ENCODE peak calls at places on chromosomes 11 and 22, in ten cellular contexts. I is neuronal stem cell; B is AG04450; K is left ventricle myocardium inferior; E is GM12878; V is naive thymus-derived CD4-positive, alpha-beta T cell; L is cardiac muscle cell; N is pancreas; G is brain microvascular endothelial cell; Q is stomach. M is an unnamed sample.
A peak's percentile ranks its signal among the peaks of the same experiment; 100 is the strongest.

GRCh38 chr11:7204778-7205177 is 46.9 kb upstream of the SYT9 start:
- DNase-seq in K (no peak), B (no peak), V (no peak), Q (no peak), G (peak; percentile 74), N (no peak), E (no peak), L (peak; percentile 62), I (no peak), M (no peak)

GRCh38 chr22:36303874-36304273 is 50.9 kb downstream of the APOL1 start:
- DNase-seq in N (peak; percentile 62), G (no peak), K (no peak), V (no peak), I (no peak), B (no peak), L (no peak), Q (peak; percentile 44), E (no peak), M (no peak)

GRCh38 chr11:15805726-15806125 is 550.6 kb downstream of the SOX6 start:
- DNase-seq in E (no peak), I (no peak), G (no peak), B (no peak), N (no peak), L (no peak), Q (no peak), K (no peak), V (no peak), M (no peak)

GRCh38 chr11:119816660-119817059 is 87.7 kb upstream of the NECTIN1 start:
- DNase-seq in K (no peak), Q (no peak), L (peak; percentile 22), I (no peak), B (no peak), G (peak; percentile 68), N (no peak), V (no peak), E (no peak), M (no peak)

GRCh38 chr11:16217631-16218030 is 138.7 kb downstream of the SOX6 start:
- DNase-seq in Q (no peak), K (no peak), N (no peak), L (no peak), E (no peak), V (no peak), I (no peak), B (no peak), G (no peak), M (no peak)

GRCh38 chr11:17865765-17866428 is 131.3 kb downstream of the KCNC1 start:
- DNase-seq in I (no peak), Q (no peak), G (no peak), V (no peak), E (no peak), L (no peak), B (no peak), K (no peak), N (no peak), M (no peak)

GRCh38 chr11:130916238-130916855 is at the start of gene SNX19:
- DNase-seq in B (peak; percentile 63), K (peak; percentile 95), V (peak; percentile 86), Q (peak; percentile 95), G (peak; percentile 89), I (peak; percentile 85), L (peak; percentile 96), E (peak; percentile 57), N (peak; percentile 96), M (peak; percentile 91)

GRCh38 chr22:50696251-50696798 is 23.7 kb downstream of the SHANK3 start:
- DNase-seq in I (no peak), V (no peak), Q (no peak), G (no peak), L (no peak), N (peak; percentile 69), B (no peak), K (peak; percentile 12), E (no peak), M (no peak)

GRCh38 chr22:45612940-45613339 is 58.7 kb upstream of the ATXN10 start:
- DNase-seq in B (no peak), K (no peak), Q (no peak), G (peak; percentile 25), N (no peak), I (no peak), V (no peak), L (peak; percentile 47), E (no peak), M (no peak)

GRCh38 chr22:49153921-49154320 is 673.8 kb downstream of the BRD1 start:
- DNase-seq in B (no peak), I (no peak), N (no peak), K (no peak), V (no peak), Q (no peak), E (no peak), G (no peak), L (no peak), M (no peak)

GRCh38 chr22:49154433-49154832 is 673.2 kb downstream of the BRD1 start:
- DNase-seq in I (no peak), L (no peak), K (no peak), E (no peak), B (no peak), N (no peak), V (no peak), G (no peak), Q (no peak), M (no peak)

GRCh38 chr22:49151256-49152131 is 676.2 kb downstream of the BRD1 start:
- DNase-seq in N (no peak), L (no peak), B (no peak), G (no peak), Q (no peak), V (no peak), I (no peak), K (no peak), E (no peak), M (no peak)

GRCh38 chr22:49152146-49152929 is 675.3 kb downstream of the BRD1 start:
- DNase-seq in G (no peak), B (no peak), L (no peak), V (no peak), N (no peak), K (no peak), E (no peak), I (peak; percentile 54), Q (no peak), M (no peak)

DNA sequence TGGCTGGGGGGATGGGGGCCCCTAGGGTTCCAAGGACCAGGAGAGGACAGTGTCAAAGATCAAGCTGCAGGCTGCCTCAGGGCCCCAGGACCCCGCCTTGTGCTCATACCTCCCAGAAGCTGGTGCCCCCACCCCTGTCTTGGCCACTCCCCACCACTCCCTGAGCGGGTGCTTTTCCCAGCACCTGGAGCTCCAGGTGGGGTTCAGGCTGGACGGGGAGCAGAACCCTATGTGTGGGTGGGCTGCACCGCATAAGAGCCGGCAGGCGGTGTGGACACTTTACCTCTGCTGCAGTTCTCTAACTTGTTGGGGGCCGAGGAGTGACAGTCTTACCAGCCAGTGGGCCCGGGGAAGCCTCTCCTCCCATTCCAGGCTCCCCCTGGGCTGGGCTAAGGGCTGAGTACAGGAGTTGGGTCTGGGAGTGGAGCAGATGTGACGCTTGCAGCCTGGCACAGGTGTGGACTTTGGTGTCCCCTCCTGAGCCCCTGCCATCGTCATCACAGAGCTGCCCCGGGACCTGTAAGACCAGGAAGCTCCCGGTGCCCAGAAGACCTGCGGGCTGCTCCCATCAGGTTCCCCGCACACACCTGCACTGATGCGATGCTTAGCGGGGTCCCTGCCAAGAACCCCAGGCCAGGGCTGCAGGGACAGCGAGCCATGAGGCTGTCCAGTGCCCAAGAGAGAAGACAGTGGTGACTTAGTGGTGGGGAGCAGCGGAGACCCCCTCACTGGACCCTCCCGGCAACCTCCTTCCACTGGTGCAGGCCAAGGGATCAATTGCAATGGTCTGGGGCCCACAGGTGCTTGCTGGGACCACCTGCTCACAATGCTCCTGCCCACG is 674.5 kb downstream of the BRD1 start:
- DNase-seq in Q (no peak), B (no peak), N (no peak), E (no peak), G (no peak), L (no peak), I (no peak), K (no peak), V (no peak), M (no peak)
- H3K27ac ChIP-seq in Q (no peak overlapping the region), B (no peak overlapping the region), N (no peak overlapping the region), E (no peak overlapping the region), G (no peak overlapping the region), L (no peak overlapping the region), I (no peak overlapping the region), K (no peak overlapping the region), V (no peak overlapping the region), M (no peak overlapping the region)

DNA sequence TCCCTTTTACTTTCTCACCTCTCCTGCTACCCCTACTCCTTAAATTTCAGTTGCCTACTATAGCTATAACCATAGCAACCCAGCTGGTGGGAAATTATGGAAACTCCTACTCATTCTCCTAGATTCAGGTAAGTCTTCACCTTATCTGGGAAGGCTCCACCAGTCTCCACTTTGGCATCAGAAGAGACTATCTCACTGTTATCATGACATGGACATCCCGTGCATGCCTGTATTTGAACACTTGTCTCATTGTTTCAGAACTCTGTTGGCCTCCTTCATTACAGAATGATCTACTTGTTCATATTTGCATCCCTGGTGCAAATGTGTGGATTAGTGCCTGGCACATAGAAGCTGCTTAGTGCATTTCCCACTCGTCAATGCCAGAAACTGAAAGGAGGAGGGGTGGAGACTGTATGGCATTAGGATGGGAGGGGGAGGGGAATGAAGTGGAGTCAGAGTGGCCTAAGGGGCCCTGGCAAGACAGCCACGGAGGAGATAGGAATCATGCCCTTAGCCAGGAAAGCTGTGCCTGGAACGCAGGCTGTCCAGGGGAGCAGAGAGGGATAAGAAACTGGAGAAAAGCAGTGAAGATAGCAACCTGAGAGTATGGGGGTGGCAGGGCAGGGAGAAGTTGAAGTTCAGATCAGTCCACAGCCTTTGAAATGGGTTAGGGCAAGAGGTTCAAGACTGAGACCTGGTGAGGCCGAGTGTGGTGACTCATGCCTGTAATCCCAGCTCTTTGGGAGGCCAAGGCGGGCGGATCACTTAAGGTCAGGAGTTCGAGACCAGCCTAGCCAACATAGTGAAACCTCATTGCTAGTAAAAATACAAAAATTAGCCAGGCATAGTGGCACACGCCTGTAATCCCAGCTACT is 53.8 kb upstream of the CAPRIN1 start:
- DNase-seq in K (no peak), N (no peak), E (no peak), Q (no peak), G (no peak), I (no peak), V (no peak), L (peak; percentile 19), B (no peak), M (no peak)
- H3K4me3 ChIP-seq in K (no peak overlapping the region), N (no peak overlapping the region), E (no peak overlapping the region), Q (no peak overlapping the region), G (peak overlapping the region; percentile 0), I (no peak overlapping the region), V (no peak overlapping the region), L (no peak overlapping the region), B (no peak overlapping the region), M (no peak overlapping the region)

GRCh38 chr22:21000215-21000986 is 1.5 kb downstream of the THAP7 start:
- DNase-seq in B (no peak), K (no peak), V (no peak), N (no peak), E (no peak), I (no peak), L (peak; percentile 16), Q (no peak), G (no peak), M (no peak)
- H3K27ac ChIP-seq in B (peak overlapping the region; percentile 99), K (peak overlapping the region; percentile 99), V (peak overlapping the region; percentile 94), N (no peak overlapping the region), E (peak overlapping the region; percentile 96), I (no peak overlapping the region), L (peak overlapping the region; percentile 95), Q (peak overlapping the region; percentile 99), G (no peak overlapping the region), M (peak overlapping the region; percentile 99)

DNA sequence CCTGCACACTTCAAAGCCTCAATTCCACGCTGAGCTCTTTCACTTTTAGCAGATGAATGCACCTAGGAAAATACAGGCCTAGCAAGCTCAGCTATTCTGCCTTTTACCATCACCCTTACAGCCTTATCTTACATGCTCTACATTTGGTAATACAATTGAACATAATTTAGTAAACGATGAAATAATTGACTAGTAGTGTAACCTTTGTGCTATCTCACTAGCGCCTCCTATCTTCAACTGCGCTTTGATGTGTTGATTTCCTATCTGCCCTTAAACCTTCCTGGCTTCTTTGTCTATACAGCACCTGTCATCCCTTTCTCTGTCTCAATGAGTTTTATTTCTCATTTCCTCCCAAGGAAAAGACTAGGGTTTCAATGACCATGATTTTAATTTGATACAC is 149.7 kb downstream of the LRRC4C start:
- DNase-seq in I (no peak), L (no peak), G (no peak), N (no peak), K (no peak), B (no peak), Q (no peak), V (no peak), E (no peak), M (no peak)
- H3K4me3 ChIP-seq in I (no peak overlapping the region), L (no peak overlapping the region), G (no peak overlapping the region), N (no peak overlapping the region), K (no peak overlapping the region), B (no peak overlapping the region), Q (no peak overlapping the region), V (no peak overlapping the region), E (no peak overlapping the region), M (no peak overlapping the region)